ENCODE peak calls at places on chromosomes 13 and 19, in four cellular contexts. G, T, J and P are unnamed samples.

GRCh38 chr19:7304200-7304599 is 10.0 kb upstream of the INSR start:
- DNase-seq in G (no peak), T (no peak), J (no peak), P (no peak)

GRCh38 chr19:35449347-35450043 is 1.4 kb downstream of the FFAR2 start:
- DNase-seq in G (no peak), T (peak; percentile 49), J (no peak), P (no peak)

GRCh38 chr13:26759156-26759906 is 1.3 kb downstream of the GPR12 start:
- DNase-seq in G (no peak), T (no peak), J (no peak), P (no peak)

GRCh38 chr13:92573467-92574057 is 653.0 kb upstream of the GPC6 start:
- DNase-seq in G (no peak), T (no peak), J (peak; percentile 12), P (no peak)

GRCh38 chr19:8194528-8195275 is 14.5 kb upstream of the CERS4 start:
- DNase-seq in G (peak; percentile 55), T (no peak), J (no peak), P (no peak)

GRCh38 chr13:72199640-72200039 is 332.6 kb upstream of the DACH1 start:
- DNase-seq in G (no peak), T (no peak), J (no peak), P (no peak)

GRCh38 chr19:35098413-35099049 is 17.1 kb upstream of the FXYD3 start:
- DNase-seq in G (no peak), T (no peak), J (no peak), P (no peak)

GRCh38 chr13:87981416-87981815 is 310.2 kb downstream of the SLITRK5 start:
- DNase-seq in G (no peak), T (no peak), J (no peak), P (no peak)

GRCh38 chr13:102847272-102848234 is 1.7 kb downstream of the ERCC5 start:
- DNase-seq in G (no peak), T (peak; percentile 55), J (peak; percentile 27), P (no peak)

GRCh38 chr13:99057310-99057975 is 79.6 kb upstream of the DOCK9 start:
- DNase-seq in G (no peak), T (peak; percentile 64), J (peak; percentile 42), P (no peak)

GRCh38 chr13:20960663-20961309 is 58.2 kb upstream of the XPO4 start:
- DNase-seq in G (no peak), T (no peak), J (no peak), P (no peak)

GRCh38 chr13:31764556-31764955 is 25.2 kb downstream of the RXFP2 start:
- DNase-seq in G (no peak), T (no peak), J (no peak), P (no peak)

GRCh38 chr13:113243847-113244246 is 34.4 kb downstream of the CUL4A start:
- DNase-seq in G (no peak), T (no peak), J (no peak), P (no peak)

GRCh38 chr13:113771709-113772331 is 12.8 kb downstream of the TMEM255B start:
- DNase-seq in G (no peak), T (no peak), J (no peak), P (no peak)

GRCh38 chr19:18514800-18515682 is 6.8 kb downstream of the ELL start:
- DNase-seq in G (peak; percentile 33), T (peak; percentile 100), J (peak; percentile 64), P (no peak)

GRCh38 chr19:18519962-18520847 is 1.7 kb downstream of the ELL start:
- DNase-seq in G (peak; percentile 65), T (peak; percentile 94), J (peak; percentile 80), P (no peak)

GRCh38 chr19:18518639-18519038 is 3.2 kb downstream of the ELL start:
- DNase-seq in G (no peak), T (peak; percentile 22), J (no peak), P (no peak)

GRCh38 chr19:18515959-18516358 is 5.9 kb downstream of the ELL start:
- DNase-seq in G (no peak), T (no peak), J (no peak), P (no peak)

GRCh38 chr19:18517606-18518005 is 4.3 kb downstream of the ELL start:
- DNase-seq in G (no peak), T (peak; percentile 47), J (no peak), P (no peak)
- H3K4me1 ChIP-seq in G (peaks cover 34% of the 10 kb centered on the region), T (peaks cover 21% of the 10 kb centered on the region), J (peaks cover 27% of the 10 kb centered on the region), P (peaks cover 51% of the 10 kb centered on the region)

DNA sequence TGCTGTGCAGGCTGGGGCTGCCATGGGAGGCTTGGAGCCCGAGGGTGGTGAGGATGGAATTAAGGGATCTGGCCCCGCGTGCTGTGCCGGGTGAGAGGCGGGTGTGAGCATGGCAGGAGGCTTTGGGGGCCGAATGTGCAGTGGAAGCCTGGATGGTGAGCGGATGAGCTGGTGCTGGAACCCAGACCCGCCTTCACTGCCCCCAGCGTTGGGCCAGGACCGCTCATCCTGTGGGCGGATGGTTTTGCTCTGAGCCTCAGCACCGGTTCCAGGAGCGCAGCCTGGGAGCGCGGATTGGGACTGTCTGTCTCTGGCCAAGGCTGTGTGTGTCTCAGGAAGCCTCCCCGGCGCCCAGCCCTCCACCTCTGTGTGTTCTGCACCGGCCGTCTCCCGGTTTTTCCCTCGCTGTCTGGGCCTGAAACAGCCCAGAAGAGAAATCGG is 16.7 kb downstream of the KDM4B start:
- DNase-seq in G (no peak), T (no peak), J (no peak), P (no peak)
- H3K4me1 ChIP-seq in G (peaks cover 5% of the 10 kb centered on the region), T (peaks cover 43% of the 10 kb centered on the region), J (peaks cover 5% of the 10 kb centered on the region), P (peaks cover 76% of the 10 kb centered on the region)

GRCh38 chr19:6217752-6218403 is 61.9 kb downstream of the MLLT1 start:
- DNase-seq in G (no peak), T (no peak), J (no peak), P (no peak)
- H3K4me1 ChIP-seq in G (no peaks in the 10 kb centered on the region), T (peaks cover 31% of the 10 kb centered on the region), J (no peaks in the 10 kb centered on the region), P (peaks cover 38% of the 10 kb centered on the region)

DNA sequence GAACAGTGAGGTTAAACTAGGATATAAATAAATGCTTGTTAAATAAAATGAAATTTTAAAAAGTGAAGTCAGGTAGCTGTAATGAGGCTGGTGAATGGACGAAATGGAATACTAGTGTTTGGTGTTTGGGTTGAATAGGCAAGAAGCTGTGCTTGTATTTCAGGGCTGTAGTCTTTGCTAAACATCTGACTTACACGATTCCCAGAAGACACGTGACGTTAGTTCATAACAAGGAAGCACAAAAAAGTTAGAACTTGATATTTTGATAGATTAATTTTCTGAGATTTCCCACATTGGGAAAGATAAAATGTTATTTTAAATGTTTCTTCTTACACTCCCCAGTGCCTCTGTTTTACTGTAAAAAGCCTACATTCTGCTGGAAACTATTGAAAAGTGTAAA is 241.6 kb downstream of the SLITRK6 start:
- DNase-seq in G (no peak), T (no peak), J (no peak), P (no peak)
- H3K4me1 ChIP-seq in G (no peaks in the 10 kb centered on the region), T (no peaks in the 10 kb centered on the region), J (no peaks in the 10 kb centered on the region), P (no peaks in the 10 kb centered on the region)